ENCODE peak calls at places on chromosomes 11 and 22, in five cellular contexts. One of them, this sample, is unnamed.

GRCh38 chr22:37633693-37634504 is 5.6 kb upstream of the SH3BP1 start:
- DNase-seq in tibial nerve: peak
- DNase-seq in foreskin fibroblast: peak
- DNase-seq in Peyer's patch: peak
- DNase-seq in AG04450: peak
- DNase-seq in this sample: peak

GRCh38 chr22:37784829-37785495 is 22.8 kb upstream of the GCAT start:
- DNase-seq in tibial nerve: no peak
- DNase-seq in foreskin fibroblast: no peak
- DNase-seq in Peyer's patch: peak
- DNase-seq in AG04450: no peak
- DNase-seq in this sample: no peak

GRCh38 chr22:25843660-25844275 is 101.8 kb downstream of the MYO18B start:
- DNase-seq in tibial nerve: no peak
- DNase-seq in foreskin fibroblast: no peak
- DNase-seq in Peyer's patch: no peak
- DNase-seq in AG04450: no peak
- DNase-seq in this sample: no peak

GRCh38 chr11:7910389-7910788 is 20.7 kb downstream of the OR10A6 start:
- DNase-seq in tibial nerve: no peak
- DNase-seq in foreskin fibroblast: no peak
- DNase-seq in Peyer's patch: no peak
- DNase-seq in AG04450: no peak
- DNase-seq in this sample: no peak

GRCh38 chr22:37218771-37219411 is 6.6 kb upstream of the SSTR3 start:
- DNase-seq in tibial nerve: no peak
- DNase-seq in foreskin fibroblast: no peak
- DNase-seq in Peyer's patch: peak
- DNase-seq in AG04450: no peak
- DNase-seq in this sample: no peak

GRCh38 chr11:120358729-120359128 is 22.5 kb downstream of the ARHGEF12 start:
- DNase-seq in tibial nerve: no peak
- DNase-seq in foreskin fibroblast: no peak
- DNase-seq in Peyer's patch: no peak
- DNase-seq in AG04450: no peak
- DNase-seq in this sample: no peak

GRCh38 chr22:17712441-17712840 is 61.8 kb downstream of the BID start:
- DNase-seq in tibial nerve: no peak
- DNase-seq in foreskin fibroblast: no peak
- DNase-seq in Peyer's patch: no peak
- DNase-seq in AG04450: no peak
- DNase-seq in this sample: no peak

GRCh38 chr11:75188671-75189070 is 37.8 kb downstream of the SLCO2B1 start:
- DNase-seq in tibial nerve: no peak
- DNase-seq in foreskin fibroblast: no peak
- DNase-seq in Peyer's patch: no peak
- DNase-seq in AG04450: no peak
- DNase-seq in this sample: no peak

DNA sequence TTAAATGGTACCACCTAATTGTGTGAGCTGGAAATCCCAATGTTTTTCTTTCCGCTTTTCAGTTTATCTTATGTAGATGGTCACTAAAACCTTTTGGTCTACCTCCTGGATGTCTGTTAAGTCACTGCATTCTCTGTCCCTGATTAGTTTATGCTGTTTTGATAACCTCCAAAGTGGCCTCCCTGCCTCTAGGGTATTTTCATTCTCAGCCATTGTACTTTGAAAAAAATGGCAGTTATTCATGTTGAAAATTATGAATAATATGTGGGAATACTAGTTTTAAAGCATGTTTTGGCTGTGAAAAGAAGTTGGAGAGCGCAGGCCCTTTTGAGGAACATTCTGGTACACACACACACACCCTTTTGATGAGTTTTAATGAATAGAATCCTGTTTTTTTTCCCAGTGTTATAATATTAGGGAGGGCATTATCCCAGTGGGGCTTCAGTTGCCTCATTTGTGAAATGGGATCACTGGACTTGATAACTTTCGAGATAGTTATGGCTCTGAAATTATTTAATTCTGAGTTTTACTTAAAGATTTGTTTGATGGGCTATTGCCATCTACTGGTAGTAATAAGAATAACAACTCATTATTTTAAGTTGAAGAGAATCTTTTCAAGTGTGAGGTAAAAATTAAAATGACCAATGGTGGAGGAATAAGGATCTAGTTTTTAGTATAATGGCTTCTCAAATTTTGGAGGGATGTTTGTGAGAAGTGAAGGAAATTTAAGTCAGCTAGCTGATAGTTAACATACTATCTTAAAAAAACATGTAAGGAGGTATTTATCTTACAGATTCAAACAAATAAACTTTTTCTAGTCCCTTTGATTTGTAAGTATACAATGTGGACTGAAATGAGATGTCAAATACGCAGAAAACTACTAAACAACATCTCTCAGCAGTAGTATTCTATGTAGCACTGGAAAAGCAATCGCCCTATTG is 3.9 kb downstream of the FDX1 start:
- DNase-seq in tibial nerve: no peak
- DNase-seq in foreskin fibroblast: no peak
- DNase-seq in Peyer's patch: no peak
- DNase-seq in AG04450: no peak
- DNase-seq in this sample: no peak
- H3K4me3 ChIP-seq in tibial nerve: no peak
- H3K4me3 ChIP-seq in foreskin fibroblast: no peak
- H3K4me3 ChIP-seq in Peyer's patch: no peak
- H3K4me3 ChIP-seq in AG04450: no peak
- H3K4me3 ChIP-seq in this sample: no peak

DNA sequence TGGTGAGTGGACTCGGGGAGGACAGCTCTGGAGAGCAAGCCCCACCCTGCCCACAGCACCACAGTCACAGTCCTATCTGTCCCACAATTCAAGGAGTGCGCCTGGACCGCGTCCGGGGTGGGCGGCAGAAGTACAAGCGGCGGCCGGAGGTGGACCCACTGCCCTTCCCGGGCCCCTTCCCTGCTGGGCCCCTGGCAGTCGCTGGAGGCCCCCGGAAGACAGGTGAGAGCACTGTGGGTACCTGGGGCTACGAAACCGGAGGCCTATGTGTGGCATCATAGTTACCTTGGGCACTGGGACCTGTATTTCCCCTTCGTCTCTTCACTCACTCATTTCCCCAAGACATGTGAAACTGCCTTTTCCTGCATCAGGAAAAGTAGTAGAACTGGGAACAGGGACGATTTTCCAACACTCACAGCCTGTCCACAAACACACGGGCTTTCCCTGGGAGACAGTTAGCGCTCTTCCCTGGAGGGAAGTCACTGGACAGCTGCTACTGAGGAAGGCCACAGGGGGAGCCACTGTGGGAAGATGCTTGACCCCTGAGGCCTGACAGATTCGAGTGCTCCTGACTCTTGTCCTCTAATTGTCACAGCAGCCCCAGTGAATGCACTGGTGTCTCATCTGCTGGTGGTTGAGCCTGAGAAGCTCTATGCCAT is 3.1 kb downstream of the TRMT112 start:
- DNase-seq in tibial nerve: no peak
- DNase-seq in foreskin fibroblast: no peak
- DNase-seq in Peyer's patch: no peak
- DNase-seq in AG04450: no peak
- DNase-seq in this sample: no peak
- TF ChIP-seq CTCF in tibial nerve: no peak
- TF ChIP-seq CTCF in foreskin fibroblast: peak
- TF ChIP-seq CTCF in Peyer's patch: no peak
- TF ChIP-seq CTCF in AG04450: peak
- TF ChIP-seq CTCF in this sample: peak

GRCh38 chr11:46332093-46332567 is 15.1 kb upstream of the DGKZ start:
- DNase-seq in tibial nerve: no peak
- DNase-seq in foreskin fibroblast: no peak
- DNase-seq in Peyer's patch: no peak
- DNase-seq in AG04450: no peak
- DNase-seq in this sample: no peak

GRCh38 chr11:46333129-46333947 is 13.9 kb upstream of the DGKZ start:
- DNase-seq in tibial nerve: no peak
- DNase-seq in foreskin fibroblast: no peak
- DNase-seq in Peyer's patch: no peak
- DNase-seq in AG04450: no peak
- DNase-seq in this sample: no peak

GRCh38 chr11:46334211-46334610 is 13.1 kb upstream of the DGKZ start:
- DNase-seq in tibial nerve: no peak
- DNase-seq in foreskin fibroblast: no peak
- DNase-seq in Peyer's patch: no peak
- DNase-seq in AG04450: no peak
- DNase-seq in this sample: no peak

GRCh38 chr11:46331653-46331984 is 15.6 kb upstream of the DGKZ start:
- DNase-seq in tibial nerve: no peak
- DNase-seq in foreskin fibroblast: no peak
- DNase-seq in Peyer's patch: no peak
- DNase-seq in AG04450: no peak
- DNase-seq in this sample: no peak

GRCh38 chr11:46332568-46333128 is 14.6 kb upstream of the DGKZ start:
- DNase-seq in tibial nerve: no peak
- DNase-seq in foreskin fibroblast: no peak
- DNase-seq in Peyer's patch: no peak
- DNase-seq in AG04450: no peak
- DNase-seq in this sample: no peak
- H3K4me3 ChIP-seq in tibial nerve: peak
- H3K4me3 ChIP-seq in foreskin fibroblast: peak
- H3K4me3 ChIP-seq in Peyer's patch: peak
- H3K4me3 ChIP-seq in AG04450: peak
- H3K4me3 ChIP-seq in this sample: no peak

GRCh38 chr11:112004389-112004788 is 20.8 kb upstream of the DLAT start:
- DNase-seq in tibial nerve: no peak
- DNase-seq in foreskin fibroblast: no peak
- DNase-seq in Peyer's patch: peak
- DNase-seq in AG04450: no peak
- DNase-seq in this sample: no peak
- TF ChIP-seq CTCF in tibial nerve: no peak
- TF ChIP-seq CTCF in foreskin fibroblast: no peak
- TF ChIP-seq CTCF in Peyer's patch: no peak
- TF ChIP-seq CTCF in AG04450: peak
- TF ChIP-seq CTCF in this sample: peak

GRCh38 chr22:50292643-50293440 is 14.6 kb downstream of the PLXNB2 start:
- DNase-seq in tibial nerve: no peak
- DNase-seq in foreskin fibroblast: no peak
- DNase-seq in Peyer's patch: peak
- DNase-seq in AG04450: no peak
- DNase-seq in this sample: no peak
- H3K4me3 ChIP-seq in tibial nerve: peak
- H3K4me3 ChIP-seq in foreskin fibroblast: peak
- H3K4me3 ChIP-seq in Peyer's patch: peak
- H3K4me3 ChIP-seq in AG04450: peak
- H3K4me3 ChIP-seq in this sample: peak

DNA sequence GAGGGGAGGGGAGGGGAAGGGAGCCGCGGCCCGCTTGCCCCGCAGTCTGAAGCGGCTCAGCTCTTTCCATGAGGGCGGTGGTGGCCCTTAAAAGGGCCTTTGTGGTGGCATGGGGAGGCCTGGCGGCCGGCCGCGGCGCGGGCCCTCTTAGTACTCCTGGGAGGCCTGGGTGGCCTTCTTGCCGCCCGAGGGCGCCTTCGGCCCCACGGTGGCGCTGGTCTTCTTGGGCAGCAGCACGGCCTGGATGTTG is 6.9 kb downstream of the DPAGT1 start:
- DNase-seq in tibial nerve: peak
- DNase-seq in foreskin fibroblast: peak
- DNase-seq in Peyer's patch: peak
- DNase-seq in AG04450: no peak
- DNase-seq in this sample: peak
- TF ChIP-seq CTCF in tibial nerve: peak
- TF ChIP-seq CTCF in foreskin fibroblast: peak
- TF ChIP-seq CTCF in Peyer's patch: peak
- TF ChIP-seq CTCF in AG04450: peak
- TF ChIP-seq CTCF in this sample: peak

This sample was measured in AG09309.